ENCODE peak calls at places on chromosomes 7 and 10, in four cellular contexts. I is astrocyte, V is Karpas-422, P is PC-3. O is an unnamed sample.

GRCh38 chr10:85599081-85599480 is 767.5 kb downstream of the GRID1 start:
- DNase-seq in P (no peak), V (no peak), I (no peak), O (no peak)

GRCh38 chr7:143257501-143257900 is 5.7 kb upstream of the GSTK1 start:
- DNase-seq in V (no peak), I (no peak), P (peak), O (no peak)

GRCh38 chr7:41705109-41705871 is 2.4 kb upstream of the INHBA start:
- DNase-seq in V (peak), P (peak), I (peak), O (peak)

GRCh38 chr10:25851548-25851947 is 82.5 kb upstream of the MYO3A start:
- DNase-seq in I (no peak), P (no peak), V (no peak), O (no peak)

GRCh38 chr10:73871915-73872710 is 2.2 kb downstream of the CAMK2G start:
- DNase-seq in P (peak), I (no peak), V (no peak), O (peak)

GRCh38 chr10:11207276-11207809 is 189.7 kb downstream of the CELF2 start:
- DNase-seq in V (no peak), P (no peak), I (no peak), O (no peak)

GRCh38 chr10:774223-774622 is 84.8 kb upstream of the DIP2C start:
- DNase-seq in I (no peak), V (no peak), P (no peak), O (no peak)

GRCh38 chr7:40698214-40698920 is 563.6 kb downstream of the SUGCT start:
- DNase-seq in P (peak), I (peak), V (no peak), O (no peak)

GRCh38 chr10:118768041-118768933 is 13.5 kb upstream of the CACUL1 start:
- DNase-seq in V (no peak), I (no peak), P (peak), O (no peak)

GRCh38 chr7:34249192-34249591 is 343.9 kb downstream of the BMPER start:
- DNase-seq in P (no peak), V (no peak), I (no peak), O (no peak)

GRCh38 chr7:76397409-76398183 is 11.9 kb downstream of the SSC4D start:
- DNase-seq in P (peak), V (peak), I (peak), O (peak)

GRCh38 chr7:106896268-106896667 is 31.2 kb downstream of the PIK3CG start:
- DNase-seq in V (no peak), I (no peak), P (no peak), O (no peak)

GRCh38 chr7:50656141-50656895 is 91.1 kb upstream of the DDC start:
- DNase-seq in P (no peak), I (no peak), V (no peak), O (no peak)

GRCh38 chr10:68598978-68599753 is 39.0 kb downstream of the TET1 start:
- DNase-seq in V (no peak), I (peak), P (peak), O (peak)

GRCh38 chr10:49610015-49610734 is at the start of gene SLC18A3:
- DNase-seq in I (no peak), V (no peak), P (no peak), O (peak)

GRCh38 chr7:101598422-101598957 is 30.6 kb downstream of the MYL10 start:
- DNase-seq in V (no peak), I (no peak), P (no peak), O (no peak)

GRCh38 chr7:20190588-20190987 is 26.6 kb downstream of the MACC1 start:
- DNase-seq in V (no peak), P (no peak), I (no peak), O (no peak)

GRCh38 chr7:79055722-79056415 is 397.6 kb downstream of the MAGI2 start:
- DNase-seq in V (no peak), I (no peak), P (peak), O (no peak)

GRCh38 chr10:34152434-34152833 is 662.7 kb downstream of the PARD3 start:
- DNase-seq in V (no peak), I (no peak), P (no peak), O (no peak)

GRCh38 chr7:41830271-41830670 is 127.4 kb upstream of the INHBA start:
- DNase-seq in I (no peak), V (no peak), P (no peak), O (no peak)

GRCh38 chr7:28163955-28164354 is 16.6 kb downstream of the JAZF1 start:
- DNase-seq in V (peak), P (no peak), I (peak), O (peak)

GRCh38 chr7:148903504-148903903 is 19.4 kb upstream of the EZH2 start:
- DNase-seq in P (no peak), I (no peak), V (peak), O (no peak)

GRCh38 chr10:4028027-4028471 is 243.0 kb upstream of the KLF6 start:
- DNase-seq in P (no peak), I (no peak), V (no peak), O (no peak)

GRCh38 chr7:116576350-116577319 is 51.8 kb downstream of the CAV1 start:
- DNase-seq in P (peak), V (no peak), I (peak), O (peak)

GRCh38 chr7:29318853-29319718 is 124.5 kb downstream of the CHN2 start:
- DNase-seq in P (no peak), V (peak), I (no peak), O (no peak)

GRCh38 chr7:50307368-50308012 is 3.0 kb downstream of the IKZF1 start:
- DNase-seq in P (no peak), I (no peak), V (peak), O (no peak)

GRCh38 chr7:36459236-36459960 is 69.7 kb downstream of the ANLN start:
- DNase-seq in P (no peak), V (no peak), I (no peak), O (no peak)

GRCh38 chr10:35251373-35252100 is 84.8 kb upstream of the CCNY start:
- DNase-seq in I (no peak), V (no peak), P (no peak), O (no peak)

GRCh38 chr10:83310688-83311087 is 828.6 kb upstream of the GHITM start:
- DNase-seq in V (no peak), P (no peak), I (no peak), O (no peak)

GRCh38 chr10:119693262-119693957 is 32.4 kb upstream of the INPP5F start:
- DNase-seq in P (no peak), V (no peak), I (peak), O (no peak)

GRCh38 chr7:77321300-77321699 is 94.8 kb downstream of the GSAP start:
- DNase-seq in V (no peak), P (no peak), I (no peak), O (peak)

GRCh38 chr7:113331155-113331898 is 213.0 kb upstream of the SMIM30 start:
- DNase-seq in V (no peak), P (no peak), I (no peak), O (no peak)

GRCh38 chr7:2613926-2614613 is 17.7 kb upstream of the TTYH3 start:
- DNase-seq in V (no peak), I (no peak), P (no peak), O (peak)

GRCh38 chr10:3689871-3690510 is 95.0 kb downstream of the KLF6 start:
- DNase-seq in P (peak), I (no peak), V (no peak), O (no peak)

DNA sequence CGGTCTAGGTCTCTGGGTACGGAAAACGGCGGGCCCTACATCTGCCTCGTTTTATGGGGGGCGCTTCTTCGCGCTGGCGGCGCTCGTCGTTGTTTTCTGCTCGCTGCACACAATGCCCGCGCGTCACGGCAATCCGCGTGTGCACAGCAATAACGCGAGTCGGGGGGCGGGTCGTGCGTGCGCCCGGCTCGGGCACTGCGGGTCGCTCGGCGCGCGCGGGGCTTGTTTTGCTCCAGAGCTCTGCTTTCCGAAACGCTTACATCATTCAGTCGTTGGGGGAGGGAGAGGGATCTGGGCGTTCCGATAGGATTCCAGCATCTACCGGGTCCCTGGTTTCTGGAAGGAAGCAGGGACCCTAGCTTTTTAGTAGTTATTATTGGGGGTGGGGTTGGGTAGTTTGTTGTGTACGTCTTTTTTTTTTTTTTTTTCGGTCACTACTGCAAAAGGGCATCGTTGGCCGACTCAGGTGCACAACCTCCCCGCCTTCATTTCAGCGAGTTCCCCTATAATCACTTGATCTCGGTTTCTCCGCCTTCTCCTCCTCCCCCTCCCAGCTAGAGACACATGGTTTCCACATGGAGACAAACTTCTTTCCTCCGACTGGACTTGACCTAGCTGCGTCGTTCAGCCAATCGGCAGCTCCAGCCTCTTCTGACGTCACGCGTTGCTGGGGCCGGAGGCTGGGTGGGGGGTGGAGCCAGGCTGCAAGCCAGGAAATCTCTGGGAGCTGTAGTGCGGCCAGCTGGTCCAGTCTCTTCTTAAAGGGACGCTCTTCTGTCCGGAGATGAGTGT is 3.5 kb downstream of the MXI1 start:
- DNase-seq in I (peak), P (peak), V (peak), O (peak)
- H3K9ac ChIP-seq in I (peak), P (peak), V (peak), O (peak)

GRCh38 chr10:87558333-87558732 is 53.6 kb downstream of the MINPP1 start:
- DNase-seq in P (no peak), V (no peak), I (no peak), O (no peak)

GRCh38 chr10:87559392-87559791 is 54.7 kb downstream of the MINPP1 start:
- DNase-seq in V (no peak), P (no peak), I (no peak), O (no peak)

GRCh38 chr10:87560495-87561222 is 56.0 kb downstream of the MINPP1 start:
- DNase-seq in P (no peak), V (no peak), I (no peak), O (no peak)

GRCh38 chr10:87552248-87552914 is 47.7 kb downstream of the MINPP1 start:
- DNase-seq in P (no peak), I (peak), V (no peak), O (peak)

DNA sequence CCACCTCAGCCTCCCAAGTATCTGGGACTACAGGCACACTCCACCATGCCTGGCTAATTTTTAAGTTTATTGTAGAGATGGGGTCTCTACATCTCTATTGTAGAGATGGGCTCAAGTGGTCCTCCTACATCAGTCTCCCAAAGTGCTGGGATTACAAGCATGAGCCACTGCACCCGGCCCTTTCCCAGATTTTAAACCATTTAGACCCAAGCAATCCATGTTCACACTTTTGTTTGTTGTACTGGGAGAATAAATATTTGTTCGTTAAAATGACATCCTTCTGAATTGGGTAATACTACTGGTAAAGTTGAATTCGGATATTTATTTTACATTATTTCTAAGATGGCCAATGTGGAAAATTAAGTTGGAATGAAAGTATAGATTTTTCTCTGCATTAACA is 52.7 kb downstream of the MINPP1 start:
- DNase-seq in P (no peak), V (no peak), I (no peak), O (no peak)
- H3K9ac ChIP-seq in P (no peak), V (no peak), I (no peak), O (no peak)

GRCh38 chr10:79145517-79146470 is 77.0 kb downstream of the ZMIZ1 start:
- DNase-seq in P (peak), I (no peak), V (no peak), O (no peak)
- H3K9ac ChIP-seq in P (no peak), I (peak), V (no peak), O (peak)

DNA sequence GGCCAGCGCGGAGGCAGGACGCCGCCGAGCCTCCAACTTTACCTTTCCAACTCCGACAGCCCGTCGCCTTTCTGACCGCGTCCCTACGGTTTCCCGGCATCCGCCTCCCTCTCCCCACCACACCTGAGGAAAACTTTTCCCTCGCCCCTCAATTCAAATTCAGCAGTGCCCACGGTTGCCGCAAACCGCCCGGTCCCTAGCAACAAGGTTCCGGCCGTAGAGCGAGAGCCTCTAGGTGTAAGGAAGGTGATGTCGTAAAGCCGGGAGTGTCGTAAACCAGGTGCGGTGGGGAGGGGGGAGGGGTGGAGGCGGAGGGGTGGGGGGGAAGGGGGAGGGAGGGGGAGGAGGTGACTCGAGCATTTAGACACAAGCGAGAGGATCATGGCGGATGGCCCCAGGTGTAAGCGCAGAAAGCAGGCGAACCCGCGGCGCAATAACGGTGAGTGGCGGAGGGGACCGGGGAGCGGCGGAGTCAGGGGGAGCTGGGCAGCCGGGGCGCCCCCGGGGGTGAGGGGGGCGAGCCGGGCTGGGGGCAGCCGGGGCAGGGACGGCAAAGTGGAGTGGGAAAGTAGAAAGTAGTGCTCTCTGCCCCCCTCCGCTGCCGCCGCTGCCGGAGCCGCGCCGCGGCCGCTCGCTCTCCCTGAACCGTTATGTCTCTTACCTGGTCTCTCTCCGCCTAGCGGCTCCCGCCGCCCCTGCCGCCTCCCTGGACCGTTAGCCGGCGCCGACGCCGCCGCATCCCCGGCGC is at the start of gene ZEB1:
- DNase-seq in V (peak), P (peak), I (peak), O (peak)
- H3K9ac ChIP-seq in V (peak), P (peak), I (peak), O (peak)

DNA sequence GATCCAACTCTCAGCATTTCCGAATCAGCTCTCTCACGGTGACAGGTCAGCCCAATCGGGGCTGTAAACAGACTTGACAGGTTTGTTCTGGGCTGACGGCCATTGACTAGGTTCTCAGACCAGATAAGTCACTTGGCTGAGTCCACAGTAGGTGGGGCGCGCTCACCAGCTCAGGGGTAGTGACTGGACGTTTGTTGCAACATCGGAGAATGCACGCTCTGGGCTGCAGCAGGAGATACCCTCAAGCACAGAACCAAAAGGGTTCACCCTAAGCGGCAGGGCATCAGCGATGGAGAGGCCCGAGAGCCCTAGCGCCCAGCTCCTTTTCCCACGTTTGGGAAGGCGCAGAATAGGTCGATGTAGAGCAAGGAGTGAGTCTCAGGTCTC is 1.8 kb downstream of the KLLN start:
- DNase-seq in V (peak), P (peak), I (peak), O (peak)
- H3K9ac ChIP-seq in V (peak), P (peak), I (peak), O (peak)

DNA sequence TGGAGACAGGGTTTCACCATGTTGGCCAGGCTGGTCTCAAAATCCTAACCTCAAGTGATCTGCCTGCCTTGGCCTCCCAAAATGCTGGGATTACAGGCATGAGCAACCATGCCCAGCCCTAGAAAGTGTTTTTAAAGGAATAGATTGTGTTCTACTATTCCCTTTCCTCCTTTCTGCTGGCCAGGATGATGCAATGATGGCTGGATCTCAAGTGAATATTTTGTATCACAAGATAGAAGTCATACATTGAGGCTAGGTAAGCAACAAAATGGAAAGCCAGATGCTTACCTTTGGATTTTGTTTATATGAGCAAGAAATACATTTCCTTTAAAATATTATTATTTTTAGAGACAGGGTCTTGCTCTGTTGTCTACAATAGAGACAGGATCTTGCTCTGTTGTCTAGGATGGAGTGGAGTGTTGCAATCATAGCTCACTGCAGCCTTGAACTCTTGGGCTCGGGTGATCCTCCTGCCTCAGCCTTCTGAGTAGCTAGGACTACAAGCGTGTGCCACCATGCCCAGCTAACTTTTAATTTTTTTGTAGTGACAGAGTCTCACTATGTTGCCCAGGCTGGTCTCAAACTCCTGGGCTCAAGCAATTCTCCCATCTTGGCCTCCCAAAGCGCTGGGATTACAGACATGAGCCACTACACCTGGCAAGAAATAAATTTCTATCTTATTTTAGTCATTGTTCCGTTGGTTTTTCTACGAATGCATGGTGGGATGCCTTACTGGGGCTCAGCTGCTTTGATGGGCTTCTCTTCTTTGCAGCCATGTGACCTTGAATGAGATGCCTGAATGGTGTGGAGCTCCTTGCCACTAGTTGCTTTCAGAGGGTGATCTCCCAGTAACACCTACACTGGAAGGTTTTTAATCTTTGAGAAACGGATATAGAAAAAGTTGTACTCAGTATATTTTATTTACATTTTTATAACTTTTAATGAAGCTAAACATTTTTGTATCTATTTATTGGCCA is 5.8 kb upstream of the AEBP1 start:
- DNase-seq in I (no peak), P (no peak), V (no peak), O (no peak)
- H3K9ac ChIP-seq in I (no peak), P (no peak), V (peak), O (no peak)